ENCODE peak calls at places on chromosomes 2 and 18, in seven cellular contexts. S is tibial artery, J is GM23248, E is neural progenitor cell, C is kidney, D is upper lobe of left lung, T is GM12878. N is an unnamed sample. For H3K4me1, the result is how much of the 10 kb centered on the place peaks cover.

GRCh38 chr2:120398051-120398960 is 52.4 kb downstream of the INHBB start:
- DNase-seq in C (peak), T (no peak), J (peak), S (peak), E (no peak), D (no peak), N (no peak)

GRCh38 chr2:189249171-189249570 is 69.6 kb upstream of the COL5A2 start:
- DNase-seq in J (peak), E (no peak), S (no peak), C (no peak), D (no peak), T (no peak), N (no peak)

GRCh38 chr2:166900700-166901099 is 12.4 kb downstream of the XIRP2 start:
- DNase-seq in S (no peak), T (no peak), C (no peak), J (peak), D (no peak), E (peak), N (no peak)

GRCh38 chr18:56795381-56795780 is 144.2 kb downstream of the WDR7 start:
- DNase-seq in T (no peak), J (peak), E (no peak), D (no peak), S (no peak), C (no peak), N (no peak)

GRCh38 chr18:21740724-21741510 is at the start of gene MIB1:
- DNase-seq in S (peak), C (peak), E (peak), T (peak), J (peak), D (peak), N (peak)

GRCh38 chr2:153819501-153819900 is 52.2 kb upstream of the GALNT13 start:
- DNase-seq in S (no peak), J (no peak), C (peak), D (no peak), E (peak), T (no peak), N (no peak)

GRCh38 chr2:68482296-68482695 is 14.9 kb downstream of the APLF start:
- DNase-seq in T (no peak), D (no peak), J (peak), S (no peak), C (no peak), E (no peak), N (no peak)

GRCh38 chr2:109087055-109087663 is 41.8 kb upstream of the SH3RF3 start:
- DNase-seq in T (no peak), C (no peak), S (no peak), J (no peak), E (no peak), D (no peak), N (no peak)

GRCh38 chr2:103804013-103804412 is 1042.2 kb downstream of the TMEM182 start:
- DNase-seq in E (no peak), J (no peak), T (no peak), D (no peak), C (no peak), S (no peak), N (no peak)

GRCh38 chr2:44786045-44786817 is 155.3 kb upstream of the SIX3 start:
- DNase-seq in T (no peak), S (no peak), C (no peak), D (no peak), J (no peak), E (no peak), N (no peak)

GRCh38 chr2:100114011-100114433 is 28.4 kb downstream of the AFF3 start:
- DNase-seq in C (no peak), D (no peak), T (no peak), E (no peak), S (no peak), J (no peak), N (no peak)
- H3K4me3 ChIP-seq in C (no peak), D (no peak), T (no peak), E (no peak), S (no peak), J (no peak), N (no peak)

GRCh38 chr2:159722580-159722979 is 10.3 kb downstream of the MARCHF7 start:
- DNase-seq in T (no peak), S (no peak), D (no peak), J (no peak), C (no peak), E (no peak), N (no peak)
- H3K4me1 ChIP-seq in T (under half), S (under half), D (under half), J (under half), C (under half), E (under half), N (half or more)

GRCh38 chr2:222289280-222290250 is 9.2 kb downstream of the PAX3 start:
- DNase-seq in T (no peak), E (no peak), J (no peak), D (peak), C (no peak), S (no peak), N (no peak)
- H3K4me3 ChIP-seq in T (no peak), E (peak), J (no peak), D (no peak), C (no peak), S (no peak), N (no peak)

GRCh38 chr2:207810200-207810788 is 40.6 kb upstream of the FZD5 start:
- DNase-seq in J (no peak), C (no peak), E (no peak), T (no peak), D (no peak), S (no peak), N (no peak)

GRCh38 chr2:207807516-207807915 is 37.8 kb upstream of the FZD5 start:
- DNase-seq in E (no peak), S (no peak), C (no peak), D (no peak), T (peak), J (no peak), N (no peak)

GRCh38 chr2:207801259-207801658 is 31.6 kb upstream of the FZD5 start:
- DNase-seq in J (no peak), C (no peak), E (no peak), S (no peak), D (no peak), T (no peak), N (no peak)

GRCh38 chr2:207802650-207803049 is 32.9 kb upstream of the FZD5 start:
- DNase-seq in J (no peak), C (no peak), T (no peak), D (no peak), E (no peak), S (no peak), N (no peak)

GRCh38 chr2:207805566-207806226 is 36.0 kb upstream of the FZD5 start:
- DNase-seq in D (no peak), C (no peak), J (peak), E (no peak), S (no peak), T (no peak), N (no peak)
- H3K4me1 ChIP-seq in D (under half), C (under half), J (under half), E (under half), S (under half), T (under half), N (under half)

GRCh38 chr2:240436626-240437180 is 1.2 kb downstream of the GPC1 start:
- DNase-seq in J (peak), S (no peak), C (peak), T (no peak), D (peak), E (peak), N (no peak)
- H3K4me3 ChIP-seq in J (peak), S (peak), C (peak), T (no peak), D (peak), E (peak), N (peak)

DNA sequence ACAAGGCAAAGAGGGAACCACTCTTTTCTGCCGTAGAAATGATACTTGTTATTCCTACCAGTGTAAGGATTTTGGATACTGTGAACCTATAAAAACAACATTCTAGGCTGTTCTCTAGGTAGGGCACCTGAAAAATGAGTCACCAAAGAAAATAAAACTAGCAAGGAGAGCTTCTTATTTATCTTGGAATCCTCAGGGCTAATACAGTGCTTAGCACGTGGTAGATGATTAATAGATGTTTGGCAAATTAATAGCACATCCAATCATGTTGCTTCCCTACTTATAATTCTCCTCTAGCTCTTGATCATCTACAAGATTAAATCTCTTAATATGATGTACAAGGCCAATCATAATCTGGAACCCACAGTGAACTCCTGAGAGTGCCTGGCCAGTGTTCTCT is 73.1 kb downstream of the AAK1 start:
- DNase-seq in D (no peak), J (no peak), C (no peak), S (no peak), E (no peak), T (no peak), N (no peak)
- H3K4me1 ChIP-seq in D (under half), J (under half), C (under half), S (under half), E (under half), T (under half), N (half or more)

GRCh38 chr18:6057604-6058003 is 162.3 kb upstream of the TMEM200C start:
- DNase-seq in T (no peak), S (no peak), D (no peak), J (peak), C (no peak), E (no peak), N (no peak)
- H3K4me3 ChIP-seq in T (no peak), S (no peak), D (no peak), J (no peak), C (no peak), E (no peak), N (no peak)

GRCh38 chr2:84986018-84986417 is 15.1 kb downstream of the KCMF1 start:
- DNase-seq in T (no peak), J (peak), D (no peak), E (no peak), C (no peak), S (no peak), N (no peak)

GRCh38 chr2:84991404-84992151 is 20.6 kb downstream of the KCMF1 start:
- DNase-seq in J (peak), D (no peak), E (no peak), T (no peak), S (no peak), C (no peak), N (no peak)

GRCh38 chr2:84989422-84989821 is 18.5 kb downstream of the KCMF1 start:
- DNase-seq in D (no peak), C (no peak), S (no peak), E (no peak), J (peak), T (no peak), N (no peak)
- H3K4me1 ChIP-seq in D (half or more), C (under half), S (under half), E (under half), J (half or more), T (under half), N (half or more)

N was measured in heart right ventricle.